ENCODE peak calls at places on chromosomes 7 and 10, in eight cellular contexts. I, L, F, G, E, S, O and T are unnamed samples.

GRCh38 chr7:50751136-50751535 is 31.6 kb downstream of the GRB10 start:
- DNase-seq in I (peak), L (no peak), F (peak), G (no peak), E (no peak), S (no peak), O (no peak), T (no peak)

GRCh38 chr10:17383801-17384445 is 70.5 kb downstream of the ST8SIA6 start:
- DNase-seq in I (peak), L (no peak), F (no peak), G (no peak), E (no peak), S (no peak), O (no peak), T (no peak)

GRCh38 chr10:78846071-78846470 is 222.7 kb upstream of the ZMIZ1 start:
- DNase-seq in I (no peak), L (no peak), F (no peak), G (no peak), E (no peak), S (no peak), O (no peak), T (no peak)

GRCh38 chr10:128629111-128630096 is 503.2 kb upstream of the MKI67 start:
- DNase-seq in I (peak), L (no peak), F (no peak), G (no peak), E (no peak), S (no peak), O (no peak), T (no peak)

GRCh38 chr10:22340362-22341189 is 4.7 kb upstream of the SPAG6 start:
- DNase-seq in I (peak), L (peak), F (peak), G (peak), E (peak), S (no peak), O (no peak), T (no peak)

GRCh38 chr10:11337516-11337915 is 273.9 kb downstream of the USP6NL start:
- DNase-seq in I (no peak), L (no peak), F (no peak), G (peak), E (no peak), S (no peak), O (no peak), T (no peak)

GRCh38 chr7:80686576-80686975 is 48.1 kb downstream of the CD36 start:
- DNase-seq in I (peak), L (no peak), F (no peak), G (no peak), E (no peak), S (no peak), O (no peak), T (no peak)

GRCh38 chr7:100352984-100353684 is 4.8 kb upstream of the PILRB start:
- DNase-seq in I (no peak), L (peak), F (no peak), G (no peak), E (no peak), S (no peak), O (no peak), T (no peak)

GRCh38 chr10:124012991-124013390 is 80.4 kb downstream of the CHST15 start:
- DNase-seq in I (no peak), L (no peak), F (no peak), G (no peak), E (no peak), S (no peak), O (no peak), T (no peak)

GRCh38 chr10:62171791-62172190 is 96.9 kb downstream of the RTKN2 start:
- DNase-seq in I (no peak), L (no peak), F (no peak), G (no peak), E (peak), S (no peak), O (no peak), T (no peak)

GRCh38 chr7:6026011-6026819 is 5.0 kb upstream of the ANKRD61 start:
- DNase-seq in I (peak), L (no peak), F (no peak), G (peak), E (peak), S (peak), O (peak), T (peak)

GRCh38 chr10:93854985-93855384 is 38.8 kb upstream of the SLC35G1 start:
- DNase-seq in I (peak), L (no peak), F (no peak), G (no peak), E (no peak), S (no peak), O (no peak), T (no peak)

GRCh38 chr10:19745672-19746071 is 70.6 kb upstream of the PLXDC2 start:
- DNase-seq in I (peak), L (no peak), F (no peak), G (no peak), E (peak), S (no peak), O (no peak), T (no peak)